ENCODE peak calls at places on chromosomes 5 and 9, in seven cellular contexts. One of them, this sample, is unnamed.

GRCh38 chr5:94241288-94241651 is 377.1 kb downstream of the KIAA0825 start:
- DNase-seq in HCT116: peak; percentile 62
- DNase-seq in Panc1: no peak
- DNase-seq in GM12892: no peak
- DNase-seq in H1: no peak
- DNase-seq in endothelial cell of umbilical vein: no peak
- DNase-seq in transverse colon: no peak
- DNase-seq in this sample: no peak

GRCh38 chr5:143717400-143717799 is 94.6 kb upstream of the HMHB1 start:
- DNase-seq in HCT116: no peak
- DNase-seq in Panc1: no peak
- DNase-seq in GM12892: no peak
- DNase-seq in H1: no peak
- DNase-seq in endothelial cell of umbilical vein: peak; percentile 11
- DNase-seq in transverse colon: no peak
- DNase-seq in this sample: no peak

GRCh38 chr5:33530183-33530962 is 89.6 kb downstream of the TARS1 start:
- DNase-seq in HCT116: no peak
- DNase-seq in Panc1: no peak
- DNase-seq in GM12892: no peak
- DNase-seq in H1: no peak
- DNase-seq in endothelial cell of umbilical vein: no peak
- DNase-seq in transverse colon: no peak
- DNase-seq in this sample: no peak

GRCh38 chr5:72550595-72550994 is 43.4 kb upstream of the ZNF366 start:
- DNase-seq in HCT116: no peak
- DNase-seq in Panc1: no peak
- DNase-seq in GM12892: no peak
- DNase-seq in H1: no peak
- DNase-seq in endothelial cell of umbilical vein: no peak
- DNase-seq in transverse colon: no peak
- DNase-seq in this sample: no peak

GRCh38 chr9:127763918-127764384 is 14.5 kb downstream of the SH2D3C start:
- DNase-seq in HCT116: no peak
- DNase-seq in Panc1: no peak
- DNase-seq in GM12892: no peak
- DNase-seq in H1: no peak
- DNase-seq in endothelial cell of umbilical vein: peak; percentile 85
- DNase-seq in transverse colon: peak; percentile 66
- DNase-seq in this sample: no peak

GRCh38 chr5:35285435-35285834 is 55.1 kb upstream of the PRLR start:
- DNase-seq in HCT116: no peak
- DNase-seq in Panc1: no peak
- DNase-seq in GM12892: no peak
- DNase-seq in H1: no peak
- DNase-seq in endothelial cell of umbilical vein: no peak
- DNase-seq in transverse colon: no peak
- DNase-seq in this sample: no peak

GRCh38 chr5:78718827-78719226 is 70.3 kb upstream of the LHFPL2 start:
- DNase-seq in HCT116: no peak
- DNase-seq in Panc1: no peak
- DNase-seq in GM12892: no peak
- DNase-seq in H1: no peak
- DNase-seq in endothelial cell of umbilical vein: no peak
- DNase-seq in transverse colon: no peak
- DNase-seq in this sample: no peak

GRCh38 chr9:131080589-131080988 is 15.7 kb upstream of the AIF1L start:
- DNase-seq in HCT116: no peak
- DNase-seq in Panc1: no peak
- DNase-seq in GM12892: no peak
- DNase-seq in H1: no peak
- DNase-seq in endothelial cell of umbilical vein: no peak
- DNase-seq in transverse colon: no peak
- DNase-seq in this sample: no peak

GRCh38 chr5:174736351-174736721 is 12.0 kb downstream of the MSX2 start:
- DNase-seq in HCT116: no peak
- DNase-seq in Panc1: no peak
- DNase-seq in GM12892: no peak
- DNase-seq in H1: no peak
- DNase-seq in endothelial cell of umbilical vein: no peak
- DNase-seq in transverse colon: no peak
- DNase-seq in this sample: no peak

GRCh38 chr9:86675805-86676204 is 271.5 kb downstream of the GAS1 start:
- DNase-seq in HCT116: no peak
- DNase-seq in Panc1: no peak
- DNase-seq in GM12892: no peak
- DNase-seq in H1: no peak
- DNase-seq in endothelial cell of umbilical vein: no peak
- DNase-seq in transverse colon: no peak
- DNase-seq in this sample: no peak

GRCh38 chr9:35658894-35659220 is 765 bp downstream of the CCDC107 start:
- DNase-seq in HCT116: peak; percentile 24
- DNase-seq in Panc1: no peak
- DNase-seq in GM12892: no peak
- DNase-seq in H1: no peak
- DNase-seq in endothelial cell of umbilical vein: no peak
- DNase-seq in transverse colon: peak; percentile 47
- DNase-seq in this sample: no peak

GRCh38 chr9:12884736-12885395 is 110.0 kb downstream of the LURAP1L start:
- DNase-seq in HCT116: peak; percentile 55
- DNase-seq in Panc1: peak; percentile 13
- DNase-seq in GM12892: no peak
- DNase-seq in H1: no peak
- DNase-seq in endothelial cell of umbilical vein: peak; percentile 64
- DNase-seq in transverse colon: no peak
- DNase-seq in this sample: no peak

GRCh38 chr9:123268240-123268949 is at the start of gene STRBP:
- DNase-seq in HCT116: peak; percentile 74
- DNase-seq in Panc1: peak; percentile 41
- DNase-seq in GM12892: peak; percentile 92
- DNase-seq in H1: peak; percentile 61
- DNase-seq in endothelial cell of umbilical vein: peak; percentile 84
- DNase-seq in transverse colon: peak; percentile 94
- DNase-seq in this sample: peak; percentile 50

GRCh38 chr9:129863059-129863690 is 27.9 kb downstream of the USP20 start:
- DNase-seq in HCT116: no peak
- DNase-seq in Panc1: no peak
- DNase-seq in GM12892: no peak
- DNase-seq in H1: no peak
- DNase-seq in endothelial cell of umbilical vein: peak; percentile 26
- DNase-seq in transverse colon: peak; percentile 53
- DNase-seq in this sample: no peak

GRCh38 chr5:72191404-72191803 is 84.1 kb downstream of the MAP1B start:
- DNase-seq in HCT116: no peak
- DNase-seq in Panc1: no peak
- DNase-seq in GM12892: no peak
- DNase-seq in H1: no peak
- DNase-seq in endothelial cell of umbilical vein: no peak
- DNase-seq in transverse colon: no peak
- DNase-seq in this sample: no peak

GRCh38 chr9:33180526-33181184 is 13.5 kb upstream of the B4GALT1 start:
- DNase-seq in HCT116: no peak
- DNase-seq in Panc1: no peak
- DNase-seq in GM12892: no peak
- DNase-seq in H1: no peak
- DNase-seq in endothelial cell of umbilical vein: peak; percentile 71
- DNase-seq in transverse colon: no peak
- DNase-seq in this sample: no peak

GRCh38 chr9:10434412-10434811 is 178.4 kb downstream of the PTPRD start:
- DNase-seq in HCT116: no peak
- DNase-seq in Panc1: no peak
- DNase-seq in GM12892: no peak
- DNase-seq in H1: no peak
- DNase-seq in endothelial cell of umbilical vein: no peak
- DNase-seq in transverse colon: no peak
- DNase-seq in this sample: no peak

GRCh38 chr5:66609615-66610014 is 13.4 kb downstream of the MAST4 start:
- DNase-seq in HCT116: no peak
- DNase-seq in Panc1: no peak
- DNase-seq in GM12892: no peak
- DNase-seq in H1: no peak
- DNase-seq in endothelial cell of umbilical vein: no peak
- DNase-seq in transverse colon: no peak
- DNase-seq in this sample: no peak

GRCh38 chr5:43663916-43664315 is 60.9 kb downstream of the NNT start:
- DNase-seq in HCT116: no peak
- DNase-seq in Panc1: no peak
- DNase-seq in GM12892: no peak
- DNase-seq in H1: no peak
- DNase-seq in endothelial cell of umbilical vein: no peak
- DNase-seq in transverse colon: no peak
- DNase-seq in this sample: no peak

GRCh38 chr9:133786936-133787748 is 49.0 kb upstream of the SARDH start:
- DNase-seq in HCT116: no peak
- DNase-seq in Panc1: no peak
- DNase-seq in GM12892: no peak
- DNase-seq in H1: no peak
- DNase-seq in endothelial cell of umbilical vein: no peak
- DNase-seq in transverse colon: no peak
- DNase-seq in this sample: no peak

DNA sequence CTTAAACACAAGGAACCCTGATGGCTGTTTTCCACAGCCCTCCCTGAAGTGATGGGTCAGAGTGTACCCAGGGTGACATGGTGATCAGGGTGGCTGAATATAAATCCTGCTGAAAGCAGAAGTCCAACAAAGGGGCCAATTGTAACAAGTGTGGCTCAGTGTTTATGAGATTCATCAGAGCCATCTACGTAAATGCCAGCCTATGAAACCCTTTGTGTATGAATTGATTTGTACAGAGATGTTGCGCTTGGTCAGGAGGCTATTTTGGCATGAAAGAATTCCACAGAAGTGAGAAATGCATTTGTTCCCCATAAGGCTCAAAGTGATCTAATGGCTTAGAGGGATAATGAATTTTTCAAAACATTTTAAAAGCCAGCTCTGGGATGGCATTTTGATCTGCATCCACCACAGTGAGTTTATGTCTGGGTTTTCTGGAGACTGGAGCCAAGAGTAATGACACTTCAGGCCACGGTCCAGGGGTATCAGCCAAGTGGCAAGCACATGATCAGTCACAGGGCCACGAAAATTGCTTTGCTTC is 12.4 kb downstream of the PRUNE2 start:
- DNase-seq in HCT116: no peak
- DNase-seq in Panc1: no peak
- DNase-seq in GM12892: no peak
- DNase-seq in H1: no peak
- DNase-seq in endothelial cell of umbilical vein: no peak
- DNase-seq in transverse colon: no peak
- DNase-seq in this sample: no peak
- TF ChIP-seq POLR2AphosphoS5 in HCT116: no peak
- TF ChIP-seq POLR2AphosphoS5 in Panc1: no peak
- TF ChIP-seq POLR2AphosphoS5 in GM12892: no peak
- TF ChIP-seq POLR2AphosphoS5 in H1: no peak
- TF ChIP-seq POLR2AphosphoS5 in endothelial cell of umbilical vein: no peak
- TF ChIP-seq POLR2AphosphoS5 in transverse colon: peak; percentile 70
- TF ChIP-seq POLR2AphosphoS5 in this sample: no peak

GRCh38 chr5:53733853-53734252 is 173.4 kb downstream of the NDUFS4 start:
- DNase-seq in HCT116: peak; percentile 3
- DNase-seq in Panc1: no peak
- DNase-seq in GM12892: no peak
- DNase-seq in H1: no peak
- DNase-seq in endothelial cell of umbilical vein: no peak
- DNase-seq in transverse colon: no peak
- DNase-seq in this sample: no peak

GRCh38 chr5:53738105-53738504 is 177.7 kb downstream of the NDUFS4 start:
- DNase-seq in HCT116: no peak
- DNase-seq in Panc1: no peak
- DNase-seq in GM12892: no peak
- DNase-seq in H1: no peak
- DNase-seq in endothelial cell of umbilical vein: no peak
- DNase-seq in transverse colon: no peak
- DNase-seq in this sample: no peak

DNA sequence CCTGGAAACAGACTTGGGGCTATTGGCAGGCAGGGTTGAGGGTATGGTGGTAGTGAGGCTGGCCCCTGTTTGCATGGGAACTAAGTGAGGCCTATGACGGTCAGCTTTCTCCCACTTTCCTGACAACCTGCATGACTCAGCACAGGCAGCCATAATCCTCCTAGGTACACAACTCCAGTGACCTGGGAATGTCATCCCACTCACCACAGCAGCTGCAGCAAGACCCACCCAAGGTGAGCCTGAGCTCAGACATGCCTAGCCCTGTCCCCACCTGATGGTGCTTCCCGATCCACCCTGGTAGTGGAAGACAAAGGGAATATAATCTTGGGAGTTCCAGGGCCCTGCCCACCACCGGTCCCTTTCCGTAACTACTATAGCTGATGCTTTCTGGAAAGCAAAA is 178.7 kb downstream of the NDUFS4 start:
- DNase-seq in HCT116: no peak
- DNase-seq in Panc1: no peak
- DNase-seq in GM12892: no peak
- DNase-seq in H1: no peak
- DNase-seq in endothelial cell of umbilical vein: no peak
- DNase-seq in transverse colon: no peak
- DNase-seq in this sample: no peak
- TF ChIP-seq POLR2AphosphoS5 in HCT116: no peak
- TF ChIP-seq POLR2AphosphoS5 in Panc1: no peak
- TF ChIP-seq POLR2AphosphoS5 in GM12892: no peak
- TF ChIP-seq POLR2AphosphoS5 in H1: no peak
- TF ChIP-seq POLR2AphosphoS5 in endothelial cell of umbilical vein: no peak
- TF ChIP-seq POLR2AphosphoS5 in transverse colon: no peak
- TF ChIP-seq POLR2AphosphoS5 in this sample: no peak

GRCh38 chr5:40569549-40570270 is 110.0 kb upstream of the PTGER4 start:
- DNase-seq in HCT116: no peak
- DNase-seq in Panc1: no peak
- DNase-seq in GM12892: no peak
- DNase-seq in H1: no peak
- DNase-seq in endothelial cell of umbilical vein: peak; percentile 63
- DNase-seq in transverse colon: no peak
- DNase-seq in this sample: no peak
- TF ChIP-seq POLR2AphosphoS5 in HCT116: no peak
- TF ChIP-seq POLR2AphosphoS5 in Panc1: no peak
- TF ChIP-seq POLR2AphosphoS5 in GM12892: no peak
- TF ChIP-seq POLR2AphosphoS5 in H1: no peak
- TF ChIP-seq POLR2AphosphoS5 in endothelial cell of umbilical vein: no peak
- TF ChIP-seq POLR2AphosphoS5 in transverse colon: no peak
- TF ChIP-seq POLR2AphosphoS5 in this sample: no peak

DNA sequence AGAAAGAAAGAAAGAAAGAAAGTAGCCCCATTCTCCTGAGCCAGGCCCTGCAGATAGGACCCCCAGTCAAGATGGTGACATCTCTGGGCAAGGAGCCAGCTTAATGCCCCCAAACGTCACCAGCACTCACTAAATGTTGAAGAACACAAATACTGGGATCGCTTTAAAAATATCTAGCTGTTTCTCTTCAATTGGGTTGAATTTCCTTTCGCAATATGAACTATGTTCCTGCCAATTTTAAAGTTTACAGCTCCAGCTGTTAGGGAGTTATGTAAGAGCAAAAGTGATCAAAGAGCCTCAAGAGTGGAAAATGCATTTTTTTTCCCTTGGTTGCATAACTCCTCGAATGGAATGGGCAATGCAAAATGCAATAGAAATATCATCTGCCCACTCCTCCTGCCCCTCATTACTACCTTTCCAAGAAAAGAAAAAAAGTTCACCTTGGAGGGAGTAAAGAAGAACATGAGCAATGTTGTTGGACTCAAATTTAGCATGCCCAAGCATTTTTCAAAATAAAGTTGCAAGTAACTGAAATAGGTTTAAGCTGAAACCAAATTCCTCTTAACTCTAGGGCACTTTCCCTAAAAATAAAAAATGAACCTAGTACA is 244.2 kb upstream of the PIK3R1 start:
- DNase-seq in HCT116: no peak
- DNase-seq in Panc1: no peak
- DNase-seq in GM12892: no peak
- DNase-seq in H1: no peak
- DNase-seq in endothelial cell of umbilical vein: no peak
- DNase-seq in transverse colon: peak; percentile 13
- DNase-seq in this sample: no peak
- TF ChIP-seq POLR2AphosphoS5 in HCT116: no peak
- TF ChIP-seq POLR2AphosphoS5 in Panc1: no peak
- TF ChIP-seq POLR2AphosphoS5 in GM12892: no peak
- TF ChIP-seq POLR2AphosphoS5 in H1: no peak
- TF ChIP-seq POLR2AphosphoS5 in endothelial cell of umbilical vein: no peak
- TF ChIP-seq POLR2AphosphoS5 in transverse colon: peak; percentile 82
- TF ChIP-seq POLR2AphosphoS5 in this sample: no peak

This sample was measured in GM12878.